ENCODE peak calls at places on chromosome 21, in seven cellular contexts. P is tibial artery, K is cardiac fibroblast, E is fibroblast of pulmonary artery, M is spleen, F is nephron progenitor cell, J is astrocyte of the cerebellum. T is an unnamed sample.

GRCh38 chr21:42263591-42264131 is 44.7 kb downstream of the ABCG1 start:
- DNase-seq in P (peak), K (peak), E (peak), M (no peak), F (no peak), J (no peak), T (peak)

GRCh38 chr21:21682172-21682571 is 684.0 kb downstream of the NCAM2 start:
- DNase-seq in P (no peak), K (peak), E (peak), M (no peak), F (no peak), J (no peak), T (no peak)

GRCh38 chr21:32412162-32412997 is at the start of gene EVA1C:
- DNase-seq in P (peak), K (peak), E (peak), M (peak), F (peak), J (no peak), T (peak)

GRCh38 chr21:39451332-39452206 is at the start of gene SH3BGR:
- DNase-seq in P (peak), K (peak), E (peak), M (no peak), F (peak), J (no peak), T (no peak)

GRCh38 chr21:25331286-25331685 is 276.0 kb downstream of the MRPL39 start:
- DNase-seq in P (no peak), K (peak), E (peak), M (no peak), F (no peak), J (no peak), T (no peak)

GRCh38 chr21:45745256-45745655 is 101.7 kb downstream of the PCBP3 start:
- DNase-seq in P (no peak), K (no peak), E (no peak), M (no peak), F (no peak), J (no peak), T (no peak)

GRCh38 chr21:38491536-38491935 is 6.7 kb downstream of the ERG start:
- DNase-seq in P (no peak), K (peak), E (no peak), M (no peak), F (no peak), J (no peak), T (no peak)

GRCh38 chr21:34932233-34932632 is 116.9 kb downstream of the RUNX1 start:
- DNase-seq in P (no peak), K (no peak), E (no peak), M (no peak), F (no peak), J (no peak), T (no peak)

GRCh38 chr21:39489380-39489924 is 37.7 kb downstream of the SH3BGR start:
- DNase-seq in P (no peak), K (no peak), E (no peak), M (no peak), F (no peak), J (no peak), T (no peak)

GRCh38 chr21:33695785-33696184 is 53.5 kb downstream of the ITSN1 start:
- DNase-seq in P (no peak), K (no peak), E (no peak), M (no peak), F (no peak), J (no peak), T (no peak)

GRCh38 chr21:34852438-34852837 is 183.6 kb downstream of the CLIC6 start:
- DNase-seq in P (no peak), K (no peak), E (peak), M (no peak), F (no peak), J (no peak), T (no peak)

GRCh38 chr21:21860888-21861287 is 862.7 kb downstream of the NCAM2 start:
- DNase-seq in P (no peak), K (peak), E (peak), M (no peak), F (no peak), J (no peak), T (no peak)

GRCh38 chr21:25496825-25497482 is 110.3 kb downstream of the MRPL39 start:
- DNase-seq in P (no peak), K (no peak), E (no peak), M (no peak), F (no peak), J (peak), T (no peak)

GRCh38 chr21:31008355-31008754 is 29.9 kb downstream of the KRTAP19-8 start:
- DNase-seq in P (no peak), K (no peak), E (no peak), M (no peak), F (no peak), J (no peak), T (no peak)

GRCh38 chr21:30491963-30492428 is at the start of gene KRTAP19-3:
- DNase-seq in P (no peak), K (no peak), E (no peak), M (no peak), F (no peak), J (no peak), T (no peak)

GRCh38 chr21:37710555-37711293 is 205.5 kb downstream of the KCNJ6 start:
- DNase-seq in P (peak), K (peak), E (peak), M (no peak), F (no peak), J (no peak), T (no peak)

GRCh38 chr21:33441489-33442477 is 38.0 kb downstream of the TMEM50B start:
- DNase-seq in P (peak), K (peak), E (peak), M (peak), F (peak), J (peak), T (no peak)

GRCh38 chr21:34734696-34735095 is 65.9 kb downstream of the CLIC6 start:
- DNase-seq in P (peak), K (no peak), E (no peak), M (no peak), F (no peak), J (no peak), T (no peak)

GRCh38 chr21:33419538-33420123 is 16.4 kb downstream of the IFNGR2 start:
- DNase-seq in P (no peak), K (peak), E (peak), M (no peak), F (no peak), J (no peak), T (no peak)

GRCh38 chr21:17726047-17726446 is 93.1 kb downstream of the C21orf91 start:
- DNase-seq in P (no peak), K (no peak), E (peak), M (no peak), F (no peak), J (no peak), T (no peak)
- TF ChIP-seq CTCF in P (no peak), K (peak), E (peak), M (no peak), F (no peak), J (peak), T (no peak)

DNA sequence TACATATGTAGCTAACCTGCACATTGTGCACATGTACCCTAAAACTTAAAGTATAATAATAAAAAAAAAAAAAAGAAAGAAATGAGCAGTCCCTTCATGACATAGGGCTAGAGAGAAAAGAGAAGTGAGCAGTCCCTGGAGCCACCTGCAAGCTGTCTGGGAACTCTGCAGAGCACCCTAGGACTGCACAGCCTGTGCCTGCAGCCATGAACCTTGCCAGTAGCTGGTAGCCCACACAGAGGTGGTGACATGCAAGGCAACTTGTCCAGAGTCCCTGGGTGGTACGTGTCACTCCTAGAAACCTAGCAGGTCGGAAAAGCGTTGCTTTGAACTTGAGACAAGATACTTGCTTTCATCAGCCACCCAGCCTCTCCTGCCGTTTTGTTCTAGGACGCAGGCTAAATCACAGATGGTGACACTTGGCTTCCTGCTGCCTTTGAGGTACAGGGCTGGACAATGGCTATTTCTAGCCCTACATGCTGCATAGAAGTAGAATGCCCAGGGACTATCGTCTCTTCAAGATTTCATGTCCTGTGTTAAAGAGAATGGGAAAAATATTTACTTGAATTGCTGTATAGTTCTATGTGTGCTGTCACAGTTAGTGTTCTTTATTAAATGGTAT is 260.9 kb downstream of the LTN1 start:
- DNase-seq in P (no peak), K (no peak), E (no peak), M (no peak), F (no peak), J (no peak), T (no peak)
- TF ChIP-seq CTCF in P (no peak), K (no peak), E (no peak), M (no peak), F (no peak), J (no peak), T (no peak)

DNA sequence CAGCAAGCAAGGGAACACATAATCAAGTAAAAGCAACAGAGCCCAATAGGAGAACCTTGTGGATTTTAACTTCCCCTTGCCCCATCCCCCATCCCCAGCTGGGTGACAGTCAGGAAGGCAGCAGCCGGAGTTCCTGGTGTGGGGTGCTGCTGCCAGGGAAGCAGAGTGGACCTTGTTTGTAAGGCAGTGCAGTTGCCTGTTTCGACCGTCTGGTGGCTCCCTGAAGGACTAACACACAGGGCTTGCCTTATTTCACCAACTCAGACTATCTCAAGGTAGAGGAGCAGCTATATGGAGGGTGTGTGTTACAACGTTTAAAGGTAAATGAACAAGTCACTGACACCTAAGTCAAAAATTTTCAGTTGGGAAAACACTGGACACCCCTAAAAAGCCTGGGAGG is 6.6 kb downstream of the KRTAP10-8 start:
- DNase-seq in P (no peak), K (peak), E (peak), M (peak), F (no peak), J (no peak), T (no peak)
- TF ChIP-seq CTCF in P (no peak), K (peak), E (peak), M (peak), F (no peak), J (no peak), T (peak)

DNA sequence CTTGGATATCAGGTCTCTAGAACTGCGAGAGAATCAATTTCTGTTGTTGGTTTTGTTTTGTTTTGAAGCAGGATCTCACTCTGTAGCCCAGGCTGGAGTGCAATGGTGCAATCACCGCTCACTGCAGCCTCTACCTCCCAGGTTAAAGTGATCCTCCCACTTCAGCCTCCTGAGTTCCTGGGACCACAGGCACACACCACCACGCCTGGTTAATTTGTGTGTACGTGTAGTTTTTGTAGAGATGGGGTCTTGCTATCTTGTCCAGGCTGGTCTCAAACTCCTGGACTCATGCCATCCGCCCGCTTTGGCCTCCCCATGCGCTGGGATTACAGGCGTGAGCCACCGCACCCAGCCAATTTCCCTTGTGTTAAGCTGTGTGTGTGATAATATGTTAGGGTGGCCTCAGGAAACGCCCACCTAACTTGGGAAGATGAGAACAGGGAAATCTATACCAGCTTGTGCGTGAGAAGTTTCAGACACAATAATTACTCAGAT is 109.6 kb downstream of the SIK1 start:
- DNase-seq in P (no peak), K (no peak), E (no peak), M (no peak), F (no peak), J (no peak), T (peak)
- TF ChIP-seq CTCF in P (no peak), K (no peak), E (no peak), M (no peak), F (no peak), J (no peak), T (no peak)

DNA sequence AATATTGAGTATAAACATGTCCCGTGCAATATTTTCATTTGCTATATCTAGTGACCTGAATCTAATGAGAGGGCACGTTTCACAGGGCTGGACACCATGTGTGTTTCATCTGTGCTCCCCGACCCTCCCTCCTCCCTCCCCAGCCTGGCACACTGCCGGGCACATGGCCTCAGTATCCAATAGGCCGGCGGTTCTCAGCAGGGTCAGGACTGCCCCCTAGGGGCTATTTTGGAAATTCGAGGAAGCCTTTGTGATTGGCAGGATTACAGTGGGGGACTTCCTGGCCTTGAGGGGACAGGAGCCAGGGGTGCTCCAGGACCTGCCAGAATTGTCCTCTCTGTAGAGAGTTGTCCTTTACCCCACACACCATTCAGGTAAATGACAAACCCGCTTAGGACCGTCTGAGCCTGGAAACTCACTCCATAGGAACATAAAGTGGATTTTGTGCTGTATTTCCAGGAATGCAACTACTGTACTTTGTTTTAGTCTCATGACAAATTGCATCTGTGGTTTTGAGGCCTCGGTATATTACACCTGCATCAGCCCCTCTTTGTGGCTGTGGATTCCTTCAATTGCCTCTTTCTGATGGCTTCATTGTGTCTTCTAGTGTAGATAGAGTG is 109.5 kb upstream of the SIM2 start:
- DNase-seq in P (no peak), K (peak), E (peak), M (no peak), F (no peak), J (no peak), T (peak)
- TF ChIP-seq CTCF in P (no peak), K (peak), E (peak), M (peak), F (peak), J (peak), T (peak)

GRCh38 chr21:26798856-26799751 is 46.1 kb downstream of the ADAMTS1 start:
- DNase-seq in P (no peak), K (no peak), E (no peak), M (no peak), F (no peak), J (no peak), T (no peak)

GRCh38 chr21:26801524-26801923 is 43.7 kb downstream of the ADAMTS1 start:
- DNase-seq in P (no peak), K (peak), E (peak), M (no peak), F (no peak), J (no peak), T (no peak)

GRCh38 chr21:26800001-26800400 is 45.2 kb downstream of the ADAMTS1 start:
- DNase-seq in P (peak), K (peak), E (no peak), M (no peak), F (no peak), J (no peak), T (no peak)

GRCh38 chr21:26797878-26798456 is 47.2 kb downstream of the ADAMTS1 start:
- DNase-seq in P (no peak), K (no peak), E (no peak), M (no peak), F (no peak), J (no peak), T (no peak)

DNA sequence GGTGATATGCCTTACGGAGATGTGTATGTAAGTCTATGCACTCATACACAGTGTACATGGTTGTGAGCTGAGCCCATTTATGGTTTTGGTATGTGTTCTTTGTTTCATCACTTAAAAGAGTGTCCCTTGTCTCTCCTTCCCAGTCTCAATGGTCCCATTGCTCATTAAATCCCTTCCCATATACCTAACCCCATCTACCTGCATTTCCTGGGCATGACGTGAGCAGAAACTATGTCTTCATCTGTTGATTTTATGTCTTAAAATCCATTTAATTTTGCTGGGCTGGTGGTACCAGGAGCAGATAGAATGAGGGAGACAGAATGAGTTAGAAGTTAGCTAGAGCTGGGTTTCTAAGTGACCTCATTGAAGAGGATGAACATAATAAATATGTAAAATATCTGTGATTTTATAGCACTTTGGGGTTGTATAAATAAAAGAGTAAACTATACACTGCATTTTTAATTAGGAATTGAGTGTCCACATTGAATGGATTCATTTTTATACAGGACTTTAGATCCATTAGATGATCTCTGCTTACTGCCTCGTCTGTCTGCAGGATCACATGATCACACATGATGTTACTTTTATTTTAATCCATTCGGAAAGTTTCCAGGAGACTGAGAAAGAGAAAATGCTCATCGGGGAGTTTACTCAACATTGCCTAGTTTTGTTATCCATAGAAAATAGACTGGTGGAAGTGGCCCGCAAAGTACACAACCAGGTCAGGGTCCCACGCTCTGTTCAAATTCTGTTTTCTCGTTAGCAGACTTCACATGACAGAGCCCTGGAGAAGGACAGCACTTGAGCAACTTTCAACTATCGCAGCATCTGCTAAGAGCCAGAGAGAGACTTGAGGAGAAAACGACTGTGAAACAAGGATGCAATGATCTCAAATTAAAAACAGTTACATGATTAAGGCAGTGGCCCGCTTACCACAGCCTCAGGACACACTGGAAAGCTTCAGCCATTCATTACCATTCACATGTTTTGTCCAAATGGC is 44.5 kb downstream of the ADAMTS1 start:
- DNase-seq in P (peak), K (peak), E (peak), M (no peak), F (no peak), J (no peak), T (no peak)
- TF ChIP-seq CTCF in P (no peak), K (no peak), E (no peak), M (no peak), F (no peak), J (no peak), T (no peak)

DNA sequence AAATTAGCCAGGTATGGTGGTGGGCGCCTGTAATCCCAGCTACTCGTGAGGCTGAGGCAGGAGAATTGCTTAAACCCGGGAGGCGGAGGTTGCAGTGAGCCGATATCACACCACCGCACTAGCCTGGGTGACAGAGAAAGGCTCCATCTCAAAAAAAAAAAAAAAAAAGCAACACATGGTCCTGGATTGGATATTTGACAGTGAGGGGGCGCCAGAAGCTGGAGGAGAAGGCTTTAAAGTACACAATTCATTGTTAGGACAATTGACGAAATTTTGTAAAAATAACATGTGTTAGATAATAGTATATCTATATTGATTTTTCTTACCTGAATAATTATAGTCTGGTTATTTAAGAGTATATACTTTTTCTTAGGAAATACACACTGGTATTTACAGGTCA is 50.2 kb upstream of the USP25 start:
- DNase-seq in P (no peak), K (no peak), E (no peak), M (no peak), F (no peak), J (no peak), T (no peak)
- TF ChIP-seq CTCF in P (no peak), K (no peak), E (no peak), M (no peak), F (no peak), J (no peak), T (no peak)

DNA sequence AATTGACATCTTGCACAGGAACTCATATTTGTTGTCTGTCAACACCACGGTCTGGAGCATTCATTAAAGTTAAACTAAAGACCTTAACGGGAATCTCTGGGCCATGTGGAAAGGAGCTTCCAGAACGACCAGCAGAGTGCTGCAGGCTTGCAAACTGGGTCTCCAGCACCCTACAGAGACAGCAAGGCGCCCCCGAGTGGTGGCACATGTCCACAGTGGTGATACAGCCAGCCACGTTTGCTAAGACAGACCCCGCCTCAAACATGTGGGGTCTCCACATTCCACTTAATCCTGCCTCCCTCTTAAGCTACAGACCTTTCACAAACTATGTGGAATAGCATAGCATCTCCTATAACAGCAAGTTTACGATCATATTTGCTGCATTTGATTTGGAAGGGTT is 96.5 kb upstream of the BACE2 start:
- DNase-seq in P (no peak), K (no peak), E (no peak), M (no peak), F (peak), J (no peak), T (no peak)
- TF ChIP-seq CTCF in P (no peak), K (no peak), E (no peak), M (no peak), F (no peak), J (no peak), T (no peak)